ENCODE peak calls at places on chromosomes 13 and 19, in six cellular contexts. I, E, G, P, K and Q are unnamed samples.

GRCh38 chr19:10102787-10103236 is 334 bp upstream of the ANGPTL6 start:
- DNase-seq in I (no peak), E (no peak), G (no peak), P (no peak), K (no peak), Q (no peak)

GRCh38 chr19:7242601-7243258 is 51.5 kb downstream of the INSR start:
- DNase-seq in I (no peak), E (no peak), G (no peak), P (no peak), K (no peak), Q (no peak)

GRCh38 chr19:41597600-41598041 is 21.7 kb downstream of the CEACAM21 start:
- DNase-seq in I (peak), E (peak), G (peak), P (peak), K (peak), Q (peak)

GRCh38 chr19:16671652-16672274 is 10.8 kb downstream of the TMEM38A start:
- DNase-seq in I (no peak), E (no peak), G (no peak), P (no peak), K (no peak), Q (no peak)

GRCh38 chr19:44624840-44625354 is 11.5 kb downstream of the IGSF23 start:
- DNase-seq in I (no peak), E (no peak), G (no peak), P (no peak), K (no peak), Q (no peak)

GRCh38 chr13:75486146-75486545 is 4.2 kb upstream of the TBC1D4 start:
- DNase-seq in I (no peak), E (no peak), G (no peak), P (no peak), K (no peak), Q (no peak)

GRCh38 chr13:23621316-23621645 is 51.1 kb downstream of the TNFRSF19 start:
- DNase-seq in I (no peak), E (no peak), G (no peak), P (peak), K (no peak), Q (no peak)

GRCh38 chr19:4327252-4327876 is 11.3 kb downstream of the STAP2 start:
- DNase-seq in I (peak), E (no peak), G (peak), P (no peak), K (peak), Q (no peak)

GRCh38 chr19:17685451-17686026 is 2.6 kb downstream of the UNC13A start:
- DNase-seq in I (no peak), E (no peak), G (no peak), P (no peak), K (no peak), Q (no peak)